ENCODE peak calls at places on chromosomes 5 and 9, in six cellular contexts. One of them, this sample, is unnamed.

GRCh38 chr9:87381050-87381711 is 116.5 kb upstream of the DAPK1 start:
- DNase-seq in foreskin fibroblast: peak
- DNase-seq in CD8-positive, alpha-beta memory T cell: no peak
- DNase-seq in NCI-H2081: no peak
- DNase-seq in heart right ventricle: no peak
- DNase-seq in mucosa of descending colon: no peak
- DNase-seq in this sample: no peak

GRCh38 chr5:131509811-131510210 is 125.2 kb downstream of the RAPGEF6 start:
- DNase-seq in foreskin fibroblast: no peak
- DNase-seq in CD8-positive, alpha-beta memory T cell: no peak
- DNase-seq in NCI-H2081: no peak
- DNase-seq in heart right ventricle: no peak
- DNase-seq in mucosa of descending colon: no peak
- DNase-seq in this sample: no peak

GRCh38 chr5:84480873-84481637 is 96.4 kb upstream of the EDIL3 start:
- DNase-seq in foreskin fibroblast: no peak
- DNase-seq in CD8-positive, alpha-beta memory T cell: no peak
- DNase-seq in NCI-H2081: no peak
- DNase-seq in heart right ventricle: no peak
- DNase-seq in mucosa of descending colon: no peak
- DNase-seq in this sample: no peak

GRCh38 chr9:111524731-111525055 is 286 bp upstream of the ZNF483 start:
- DNase-seq in foreskin fibroblast: no peak
- DNase-seq in CD8-positive, alpha-beta memory T cell: no peak
- DNase-seq in NCI-H2081: no peak
- DNase-seq in heart right ventricle: no peak
- DNase-seq in mucosa of descending colon: no peak
- DNase-seq in this sample: no peak

GRCh38 chr5:69531010-69531785 is 28.8 kb upstream of the GTF2H2C start:
- DNase-seq in foreskin fibroblast: no peak
- DNase-seq in CD8-positive, alpha-beta memory T cell: no peak
- DNase-seq in NCI-H2081: peak
- DNase-seq in heart right ventricle: no peak
- DNase-seq in mucosa of descending colon: no peak
- DNase-seq in this sample: no peak

GRCh38 chr5:143308726-143309125 is 94.8 kb downstream of the NR3C1 start:
- DNase-seq in foreskin fibroblast: no peak
- DNase-seq in CD8-positive, alpha-beta memory T cell: no peak
- DNase-seq in NCI-H2081: no peak
- DNase-seq in heart right ventricle: no peak
- DNase-seq in mucosa of descending colon: no peak
- DNase-seq in this sample: no peak

GRCh38 chr9:19946446-19947109 is 157.7 kb upstream of the SLC24A2 start:
- DNase-seq in foreskin fibroblast: peak
- DNase-seq in CD8-positive, alpha-beta memory T cell: no peak
- DNase-seq in NCI-H2081: no peak
- DNase-seq in heart right ventricle: no peak
- DNase-seq in mucosa of descending colon: no peak
- DNase-seq in this sample: no peak

GRCh38 chr5:149672701-149673455 is 57.2 kb upstream of the PPARGC1B start:
- DNase-seq in foreskin fibroblast: no peak
- DNase-seq in CD8-positive, alpha-beta memory T cell: no peak
- DNase-seq in NCI-H2081: no peak
- DNase-seq in heart right ventricle: no peak
- DNase-seq in mucosa of descending colon: no peak
- DNase-seq in this sample: no peak

GRCh38 chr5:139404484-139404840 is 573 bp upstream of the SPATA24 start:
- DNase-seq in foreskin fibroblast: no peak
- DNase-seq in CD8-positive, alpha-beta memory T cell: no peak
- DNase-seq in NCI-H2081: no peak
- DNase-seq in heart right ventricle: no peak
- DNase-seq in mucosa of descending colon: no peak
- DNase-seq in this sample: no peak

GRCh38 chr5:66898241-66899039 is 298.2 kb downstream of the CD180 start:
- DNase-seq in foreskin fibroblast: no peak
- DNase-seq in CD8-positive, alpha-beta memory T cell: no peak
- DNase-seq in NCI-H2081: no peak
- DNase-seq in heart right ventricle: no peak
- DNase-seq in mucosa of descending colon: no peak
- DNase-seq in this sample: no peak

GRCh38 chr9:69427286-69427685 is 102.3 kb downstream of the ENTREP1 start:
- DNase-seq in foreskin fibroblast: no peak
- DNase-seq in CD8-positive, alpha-beta memory T cell: no peak
- DNase-seq in NCI-H2081: no peak
- DNase-seq in heart right ventricle: no peak
- DNase-seq in mucosa of descending colon: no peak
- DNase-seq in this sample: no peak

GRCh38 chr5:124513216-124513615 is 233.2 kb downstream of the ZNF608 start:
- DNase-seq in foreskin fibroblast: peak
- DNase-seq in CD8-positive, alpha-beta memory T cell: no peak
- DNase-seq in NCI-H2081: no peak
- DNase-seq in heart right ventricle: no peak
- DNase-seq in mucosa of descending colon: no peak
- DNase-seq in this sample: no peak

GRCh38 chr9:105515811-105516413 is 42.0 kb upstream of the FKTN start:
- DNase-seq in foreskin fibroblast: no peak
- DNase-seq in CD8-positive, alpha-beta memory T cell: no peak
- DNase-seq in NCI-H2081: no peak
- DNase-seq in heart right ventricle: no peak
- DNase-seq in mucosa of descending colon: peak
- DNase-seq in this sample: no peak

GRCh38 chr9:81851340-81851739 is 76.9 kb upstream of the SPATA31D4 start:
- DNase-seq in foreskin fibroblast: no peak
- DNase-seq in CD8-positive, alpha-beta memory T cell: no peak
- DNase-seq in NCI-H2081: no peak
- DNase-seq in heart right ventricle: no peak
- DNase-seq in mucosa of descending colon: no peak
- DNase-seq in this sample: no peak

GRCh38 chr5:126481243-126481642 is 58.0 kb downstream of the GRAMD2B start:
- DNase-seq in foreskin fibroblast: no peak
- DNase-seq in CD8-positive, alpha-beta memory T cell: no peak
- DNase-seq in NCI-H2081: no peak
- DNase-seq in heart right ventricle: no peak
- DNase-seq in mucosa of descending colon: no peak
- DNase-seq in this sample: no peak

GRCh38 chr5:53167836-53168235 is 58.3 kb upstream of the MOCS2 start:
- DNase-seq in foreskin fibroblast: peak
- DNase-seq in CD8-positive, alpha-beta memory T cell: no peak
- DNase-seq in NCI-H2081: no peak
- DNase-seq in heart right ventricle: peak
- DNase-seq in mucosa of descending colon: no peak
- DNase-seq in this sample: no peak

GRCh38 chr5:112710896-112711295 is 26.8 kb upstream of the APC start:
- DNase-seq in foreskin fibroblast: no peak
- DNase-seq in CD8-positive, alpha-beta memory T cell: no peak
- DNase-seq in NCI-H2081: no peak
- DNase-seq in heart right ventricle: no peak
- DNase-seq in mucosa of descending colon: no peak
- DNase-seq in this sample: no peak

GRCh38 chr9:132644251-132644650 is 25.5 kb downstream of the DDX31 start:
- DNase-seq in foreskin fibroblast: no peak
- DNase-seq in CD8-positive, alpha-beta memory T cell: no peak
- DNase-seq in NCI-H2081: no peak
- DNase-seq in heart right ventricle: no peak
- DNase-seq in mucosa of descending colon: no peak
- DNase-seq in this sample: peak

GRCh38 chr5:158154226-158155005 is 295.5 kb upstream of the CLINT1 start:
- DNase-seq in foreskin fibroblast: peak
- DNase-seq in CD8-positive, alpha-beta memory T cell: no peak
- DNase-seq in NCI-H2081: no peak
- DNase-seq in heart right ventricle: no peak
- DNase-seq in mucosa of descending colon: no peak
- DNase-seq in this sample: no peak

GRCh38 chr9:85172001-85172978 is 502.8 kb downstream of the NTRK2 start:
- DNase-seq in foreskin fibroblast: no peak
- DNase-seq in CD8-positive, alpha-beta memory T cell: no peak
- DNase-seq in NCI-H2081: no peak
- DNase-seq in heart right ventricle: no peak
- DNase-seq in mucosa of descending colon: no peak
- DNase-seq in this sample: no peak